ENCODE peak calls at places on chromosomes 4 and X, in six cellular contexts. One of them, this sample, is unnamed. For H3K4me1, the result is how much of the 10 kb centered on the place peaks cover.

GRCh38 chr4:71602271-71602890 is 181.5 kb downstream of the GC start:
- DNase-seq in neural progenitor cell: no peak
- DNase-seq in GM23338: no peak
- DNase-seq in CD8-positive, alpha-beta T cell: no peak
- DNase-seq in A549: no peak
- DNase-seq in right cardiac atrium: no peak
- DNase-seq in this sample: peak

GRCh38 chrX:42524374-42524773 is 253.6 kb downstream of the PPP1R2C start:
- DNase-seq in A549: no peak
- DNase-seq in CD8-positive, alpha-beta T cell: no peak
- DNase-seq in neural progenitor cell: no peak
- DNase-seq in GM23338: no peak
- DNase-seq in right cardiac atrium: no peak
- DNase-seq in this sample: no peak

GRCh38 chr4:103934178-103934789 is 214.5 kb upstream of the TACR3 start:
- DNase-seq in GM23338: peak
- DNase-seq in A549: no peak
- DNase-seq in right cardiac atrium: no peak
- DNase-seq in neural progenitor cell: peak
- DNase-seq in CD8-positive, alpha-beta T cell: no peak
- DNase-seq in this sample: peak

GRCh38 chrX:69109706-69110635 is 55.3 kb downstream of the PJA1 start:
- DNase-seq in right cardiac atrium: no peak
- DNase-seq in neural progenitor cell: peak
- DNase-seq in CD8-positive, alpha-beta T cell: no peak
- DNase-seq in A549: peak
- DNase-seq in GM23338: no peak
- DNase-seq in this sample: no peak

GRCh38 chr4:159077702-159078495 is 25.0 kb upstream of the RAPGEF2 start:
- DNase-seq in GM23338: no peak
- DNase-seq in neural progenitor cell: no peak
- DNase-seq in A549: no peak
- DNase-seq in CD8-positive, alpha-beta T cell: no peak
- DNase-seq in right cardiac atrium: no peak
- DNase-seq in this sample: no peak

GRCh38 chr4:81052119-81053068 is 21.9 kb downstream of the BMP3 start:
- DNase-seq in neural progenitor cell: peak
- DNase-seq in GM23338: peak
- DNase-seq in A549: no peak
- DNase-seq in right cardiac atrium: peak
- DNase-seq in CD8-positive, alpha-beta T cell: peak
- DNase-seq in this sample: peak

GRCh38 chr4:99927566-99927965 is 18.9 kb downstream of the DNAJB14 start:
- DNase-seq in CD8-positive, alpha-beta T cell: no peak
- DNase-seq in GM23338: no peak
- DNase-seq in right cardiac atrium: no peak
- DNase-seq in A549: no peak
- DNase-seq in neural progenitor cell: no peak
- DNase-seq in this sample: no peak

GRCh38 chr4:152805818-152806217 is 26.1 kb downstream of the ARFIP1 start:
- DNase-seq in neural progenitor cell: no peak
- DNase-seq in right cardiac atrium: no peak
- DNase-seq in GM23338: no peak
- DNase-seq in CD8-positive, alpha-beta T cell: no peak
- DNase-seq in A549: no peak
- DNase-seq in this sample: no peak

GRCh38 chrX:136781180-136781797 is 557 bp upstream of the ARHGEF6 start:
- DNase-seq in GM23338: no peak
- DNase-seq in CD8-positive, alpha-beta T cell: no peak
- DNase-seq in right cardiac atrium: no peak
- DNase-seq in A549: no peak
- DNase-seq in neural progenitor cell: no peak
- DNase-seq in this sample: no peak

GRCh38 chrX:10022580-10023245 is 55.6 kb downstream of the CLDN34 start:
- DNase-seq in neural progenitor cell: no peak
- DNase-seq in CD8-positive, alpha-beta T cell: no peak
- DNase-seq in A549: peak
- DNase-seq in right cardiac atrium: peak
- DNase-seq in GM23338: no peak
- DNase-seq in this sample: peak

GRCh38 chr4:174152717-174153466 is 130.6 kb downstream of the FBXO8 start:
- DNase-seq in A549: no peak
- DNase-seq in right cardiac atrium: no peak
- DNase-seq in CD8-positive, alpha-beta T cell: no peak
- DNase-seq in neural progenitor cell: peak
- DNase-seq in GM23338: peak
- DNase-seq in this sample: no peak

GRCh38 chr4:105191621-105192210 is 45.0 kb downstream of the TET2 start:
- DNase-seq in CD8-positive, alpha-beta T cell: no peak
- DNase-seq in A549: no peak
- DNase-seq in right cardiac atrium: no peak
- DNase-seq in GM23338: peak
- DNase-seq in neural progenitor cell: no peak
- DNase-seq in this sample: no peak

GRCh38 chr4:82372502-82372873 is 1.3 kb downstream of the HNRNPD start:
- DNase-seq in CD8-positive, alpha-beta T cell: peak
- DNase-seq in neural progenitor cell: peak
- DNase-seq in GM23338: peak
- DNase-seq in right cardiac atrium: peak
- DNase-seq in A549: no peak
- DNase-seq in this sample: peak

GRCh38 chr4:82376109-82376508 is 2.3 kb upstream of the HNRNPD start:
- DNase-seq in right cardiac atrium: no peak
- DNase-seq in neural progenitor cell: no peak
- DNase-seq in CD8-positive, alpha-beta T cell: no peak
- DNase-seq in GM23338: no peak
- DNase-seq in A549: no peak
- DNase-seq in this sample: no peak

GRCh38 chr4:82373816-82374740 is at the start of gene HNRNPD:
- DNase-seq in CD8-positive, alpha-beta T cell: peak
- DNase-seq in neural progenitor cell: peak
- DNase-seq in right cardiac atrium: peak
- DNase-seq in GM23338: peak
- DNase-seq in A549: peak
- DNase-seq in this sample: peak

GRCh38 chr4:82371398-82371972 is 2.3 kb downstream of the HNRNPD start:
- DNase-seq in right cardiac atrium: no peak
- DNase-seq in A549: no peak
- DNase-seq in neural progenitor cell: no peak
- DNase-seq in CD8-positive, alpha-beta T cell: no peak
- DNase-seq in GM23338: peak
- DNase-seq in this sample: no peak

DNA sequence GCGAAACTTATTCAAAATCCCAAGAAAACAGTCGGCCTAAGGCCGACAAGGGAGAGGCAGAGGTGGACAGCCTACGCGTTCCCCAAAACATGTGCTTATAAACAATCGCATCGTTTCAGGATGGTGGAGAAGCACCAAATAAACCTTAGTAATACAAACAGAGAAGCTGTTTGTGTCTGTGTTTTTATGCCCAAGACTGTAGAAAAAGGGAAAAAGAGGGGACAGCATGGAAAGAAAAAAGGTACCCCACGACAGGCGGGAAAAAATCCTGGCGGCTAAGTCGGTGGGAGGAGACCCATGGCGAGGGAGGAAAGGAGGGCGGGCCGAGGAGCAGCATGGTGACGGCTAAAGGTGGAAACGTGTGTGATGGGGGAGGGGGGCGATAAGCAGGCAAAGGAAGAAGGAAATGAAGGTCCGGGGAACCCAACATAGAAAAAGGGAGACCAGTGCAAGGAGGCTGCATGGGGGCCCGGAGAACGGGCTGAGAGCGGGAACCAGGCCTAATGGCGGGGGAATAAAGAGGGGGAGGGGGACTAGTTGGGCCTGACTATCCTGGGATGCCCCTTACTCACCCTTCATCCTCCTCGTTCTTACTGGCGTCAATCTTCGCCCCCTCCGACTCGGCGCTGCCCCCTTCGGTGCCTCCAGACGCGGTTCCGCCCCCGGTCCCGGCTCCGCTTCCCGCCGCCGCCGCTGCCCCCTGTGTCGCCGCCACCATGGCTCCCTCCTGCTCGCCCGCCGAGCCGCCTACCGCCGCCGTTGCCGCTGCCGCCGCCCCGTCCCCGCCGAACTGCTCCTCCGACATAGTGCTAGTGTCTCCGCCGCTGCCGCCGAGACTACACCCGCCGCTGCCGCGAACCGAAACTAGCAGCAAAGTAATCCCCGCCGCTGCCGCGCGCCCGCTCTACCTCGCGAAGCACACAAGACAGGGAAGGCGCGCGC is 646 bp downstream of the HNRNPD start:
- DNase-seq in GM23338: peak
- DNase-seq in neural progenitor cell: peak
- DNase-seq in right cardiac atrium: peak
- DNase-seq in CD8-positive, alpha-beta T cell: peak
- DNase-seq in A549: peak
- DNase-seq in this sample: peak
- H3K4me1 ChIP-seq in GM23338: under half
- H3K4me1 ChIP-seq in neural progenitor cell: under half
- H3K4me1 ChIP-seq in right cardiac atrium: under half
- H3K4me1 ChIP-seq in CD8-positive, alpha-beta T cell: under half
- H3K4me1 ChIP-seq in A549: under half
- H3K4me1 ChIP-seq in this sample: under half

GRCh38 chr4:182193261-182193660 is 49.9 kb upstream of the TENM3 start:
- DNase-seq in GM23338: no peak
- DNase-seq in neural progenitor cell: no peak
- DNase-seq in A549: no peak
- DNase-seq in CD8-positive, alpha-beta T cell: no peak
- DNase-seq in right cardiac atrium: no peak
- DNase-seq in this sample: no peak
- H3K4me1 ChIP-seq in GM23338: under half
- H3K4me1 ChIP-seq in neural progenitor cell: under half
- H3K4me1 ChIP-seq in A549: under half
- H3K4me1 ChIP-seq in CD8-positive, alpha-beta T cell: under half
- H3K4me1 ChIP-seq in right cardiac atrium: under half
- H3K4me1 ChIP-seq in this sample: under half

DNA sequence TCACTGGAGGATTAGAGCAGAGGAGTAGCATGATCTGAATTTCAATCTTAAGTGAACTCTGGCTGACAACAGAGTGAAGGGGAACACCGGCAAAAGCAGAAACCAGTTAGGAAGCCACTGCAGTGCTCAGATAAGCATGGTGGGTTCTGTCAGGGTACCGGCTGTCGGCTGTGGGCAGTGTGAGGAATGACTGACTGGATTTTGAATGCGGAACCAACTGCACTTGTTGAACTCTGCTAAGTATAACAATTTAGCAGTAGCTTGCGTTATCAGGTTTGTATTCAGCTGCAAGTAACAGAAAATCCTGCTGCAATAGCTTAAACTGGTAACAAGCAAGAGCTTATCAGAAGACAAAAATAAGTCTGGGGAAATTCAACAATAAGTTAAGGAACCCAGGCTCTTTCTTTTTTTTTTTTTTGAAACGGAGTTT is 5.2 kb downstream of the HTT start:
- DNase-seq in CD8-positive, alpha-beta T cell: no peak
- DNase-seq in right cardiac atrium: no peak
- DNase-seq in neural progenitor cell: no peak
- DNase-seq in GM23338: no peak
- DNase-seq in A549: no peak
- DNase-seq in this sample: no peak
- H3K4me1 ChIP-seq in CD8-positive, alpha-beta T cell: under half
- H3K4me1 ChIP-seq in right cardiac atrium: under half
- H3K4me1 ChIP-seq in neural progenitor cell: under half
- H3K4me1 ChIP-seq in GM23338: under half
- H3K4me1 ChIP-seq in A549: under half
- H3K4me1 ChIP-seq in this sample: under half

DNA sequence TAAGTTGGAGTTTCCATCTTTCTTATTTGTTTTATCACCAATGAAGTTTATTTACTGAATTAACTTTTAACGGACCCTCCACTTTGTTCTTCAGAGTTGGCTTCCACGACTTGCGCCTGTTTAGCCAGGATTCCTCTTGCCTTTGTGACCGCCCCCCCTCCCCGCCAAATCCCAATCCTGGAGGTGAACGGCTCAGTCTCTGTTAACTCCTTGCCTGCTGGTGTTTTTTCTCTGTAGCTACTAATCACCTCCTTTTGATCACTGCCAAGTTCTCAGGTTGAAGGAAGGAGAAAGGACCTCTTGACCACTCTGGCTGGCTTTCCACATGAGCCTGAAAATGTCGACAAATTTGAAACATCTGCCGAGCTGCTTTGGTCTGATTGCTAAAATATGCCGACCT is 46.8 kb upstream of the BCOR start:
- DNase-seq in GM23338: peak
- DNase-seq in right cardiac atrium: peak
- DNase-seq in neural progenitor cell: peak
- DNase-seq in CD8-positive, alpha-beta T cell: no peak
- DNase-seq in A549: no peak
- DNase-seq in this sample: no peak
- H3K4me1 ChIP-seq in GM23338: under half
- H3K4me1 ChIP-seq in right cardiac atrium: under half
- H3K4me1 ChIP-seq in neural progenitor cell: half or more
- H3K4me1 ChIP-seq in CD8-positive, alpha-beta T cell: under half
- H3K4me1 ChIP-seq in A549: under half
- H3K4me1 ChIP-seq in this sample: under half

GRCh38 chr4:6275898-6276563 is 6.4 kb downstream of the WFS1 start:
- DNase-seq in CD8-positive, alpha-beta T cell: no peak
- DNase-seq in A549: no peak
- DNase-seq in GM23338: no peak
- DNase-seq in right cardiac atrium: no peak
- DNase-seq in neural progenitor cell: no peak
- DNase-seq in this sample: no peak
- H3K4me1 ChIP-seq in CD8-positive, alpha-beta T cell: under half
- H3K4me1 ChIP-seq in A549: under half
- H3K4me1 ChIP-seq in GM23338: under half
- H3K4me1 ChIP-seq in right cardiac atrium: under half
- H3K4me1 ChIP-seq in neural progenitor cell: under half
- H3K4me1 ChIP-seq in this sample: under half

This sample was measured in mucosa of descending colon.